ENCODE peak calls at places on chromosomes 2 and 18, in eight cellular contexts. One of them, this sample, is unnamed.

GRCh38 chr2:240369725-240370585 is 65.5 kb upstream of the GPC1 start:
- DNase-seq in anterior cingulate cortex: peak
- DNase-seq in activated naive CD8-positive, alpha-beta T cell treated with anti-CD3 and anti-CD28 coated beads, Interleukin-2, amount 10 ng/mL, durations not matched to agents 7 days and 5 days: no peak
- DNase-seq in AG04450: peak
- DNase-seq in HS-27A: peak
- DNase-seq in mucosa of descending colon: peak
- DNase-seq in activated CD8-positive, alpha-beta memory T cell treated with anti-CD3 and anti-CD28 coated beads for 48 hours: no peak
- DNase-seq in NT2/D1: no peak
- DNase-seq in this sample: no peak

GRCh38 chr2:106269591-106270291 is 75.6 kb upstream of the UXS1 start:
- DNase-seq in anterior cingulate cortex: no peak
- DNase-seq in activated naive CD8-positive, alpha-beta T cell treated with anti-CD3 and anti-CD28 coated beads, Interleukin-2, amount 10 ng/mL, durations not matched to agents 7 days and 5 days: peak
- DNase-seq in AG04450: no peak
- DNase-seq in HS-27A: no peak
- DNase-seq in mucosa of descending colon: peak
- DNase-seq in activated CD8-positive, alpha-beta memory T cell treated with anti-CD3 and anti-CD28 coated beads for 48 hours: no peak
- DNase-seq in NT2/D1: no peak
- DNase-seq in this sample: no peak

GRCh38 chr2:45258251-45258775 is 249.1 kb upstream of the SIX2 start:
- DNase-seq in anterior cingulate cortex: no peak
- DNase-seq in activated naive CD8-positive, alpha-beta T cell treated with anti-CD3 and anti-CD28 coated beads, Interleukin-2, amount 10 ng/mL, durations not matched to agents 7 days and 5 days: no peak
- DNase-seq in AG04450: no peak
- DNase-seq in HS-27A: no peak
- DNase-seq in mucosa of descending colon: no peak
- DNase-seq in activated CD8-positive, alpha-beta memory T cell treated with anti-CD3 and anti-CD28 coated beads for 48 hours: no peak
- DNase-seq in NT2/D1: no peak
- DNase-seq in this sample: no peak

GRCh38 chr2:217551229-217551909 is 451.4 kb downstream of the TNS1 start:
- DNase-seq in anterior cingulate cortex: no peak
- DNase-seq in activated naive CD8-positive, alpha-beta T cell treated with anti-CD3 and anti-CD28 coated beads, Interleukin-2, amount 10 ng/mL, durations not matched to agents 7 days and 5 days: no peak
- DNase-seq in AG04450: peak
- DNase-seq in HS-27A: peak
- DNase-seq in mucosa of descending colon: no peak
- DNase-seq in activated CD8-positive, alpha-beta memory T cell treated with anti-CD3 and anti-CD28 coated beads for 48 hours: no peak
- DNase-seq in NT2/D1: peak
- DNase-seq in this sample: no peak

GRCh38 chr2:18518116-18519111 is 42.0 kb downstream of the RDH14 start:
- DNase-seq in anterior cingulate cortex: no peak
- DNase-seq in activated naive CD8-positive, alpha-beta T cell treated with anti-CD3 and anti-CD28 coated beads, Interleukin-2, amount 10 ng/mL, durations not matched to agents 7 days and 5 days: no peak
- DNase-seq in AG04450: no peak
- DNase-seq in HS-27A: peak
- DNase-seq in mucosa of descending colon: no peak
- DNase-seq in activated CD8-positive, alpha-beta memory T cell treated with anti-CD3 and anti-CD28 coated beads for 48 hours: no peak
- DNase-seq in NT2/D1: no peak
- DNase-seq in this sample: no peak

GRCh38 chr2:100197643-100198153 is 55.3 kb upstream of the AFF3 start:
- DNase-seq in anterior cingulate cortex: no peak
- DNase-seq in activated naive CD8-positive, alpha-beta T cell treated with anti-CD3 and anti-CD28 coated beads, Interleukin-2, amount 10 ng/mL, durations not matched to agents 7 days and 5 days: no peak
- DNase-seq in AG04450: no peak
- DNase-seq in HS-27A: no peak
- DNase-seq in mucosa of descending colon: peak
- DNase-seq in activated CD8-positive, alpha-beta memory T cell treated with anti-CD3 and anti-CD28 coated beads for 48 hours: no peak
- DNase-seq in NT2/D1: peak
- DNase-seq in this sample: peak

GRCh38 chr2:157497603-157498314 is 53.9 kb upstream of the CYTIP start:
- DNase-seq in anterior cingulate cortex: no peak
- DNase-seq in activated naive CD8-positive, alpha-beta T cell treated with anti-CD3 and anti-CD28 coated beads, Interleukin-2, amount 10 ng/mL, durations not matched to agents 7 days and 5 days: no peak
- DNase-seq in AG04450: no peak
- DNase-seq in HS-27A: no peak
- DNase-seq in mucosa of descending colon: no peak
- DNase-seq in activated CD8-positive, alpha-beta memory T cell treated with anti-CD3 and anti-CD28 coated beads for 48 hours: no peak
- DNase-seq in NT2/D1: peak
- DNase-seq in this sample: peak

GRCh38 chr18:79556829-79557585 is 122.6 kb upstream of the CTDP1 start:
- DNase-seq in anterior cingulate cortex: no peak
- DNase-seq in activated naive CD8-positive, alpha-beta T cell treated with anti-CD3 and anti-CD28 coated beads, Interleukin-2, amount 10 ng/mL, durations not matched to agents 7 days and 5 days: no peak
- DNase-seq in AG04450: no peak
- DNase-seq in HS-27A: no peak
- DNase-seq in mucosa of descending colon: no peak
- DNase-seq in activated CD8-positive, alpha-beta memory T cell treated with anti-CD3 and anti-CD28 coated beads for 48 hours: no peak
- DNase-seq in NT2/D1: no peak
- DNase-seq in this sample: no peak

GRCh38 chr2:9092383-9093282 is 89.1 kb upstream of the MBOAT2 start:
- DNase-seq in anterior cingulate cortex: no peak
- DNase-seq in activated naive CD8-positive, alpha-beta T cell treated with anti-CD3 and anti-CD28 coated beads, Interleukin-2, amount 10 ng/mL, durations not matched to agents 7 days and 5 days: no peak
- DNase-seq in AG04450: no peak
- DNase-seq in HS-27A: no peak
- DNase-seq in mucosa of descending colon: no peak
- DNase-seq in activated CD8-positive, alpha-beta memory T cell treated with anti-CD3 and anti-CD28 coated beads for 48 hours: no peak
- DNase-seq in NT2/D1: no peak
- DNase-seq in this sample: no peak

GRCh38 chr2:230915297-230915696 is 9.7 kb downstream of the GPR55 start:
- DNase-seq in anterior cingulate cortex: no peak
- DNase-seq in activated naive CD8-positive, alpha-beta T cell treated with anti-CD3 and anti-CD28 coated beads, Interleukin-2, amount 10 ng/mL, durations not matched to agents 7 days and 5 days: no peak
- DNase-seq in AG04450: no peak
- DNase-seq in HS-27A: no peak
- DNase-seq in mucosa of descending colon: no peak
- DNase-seq in activated CD8-positive, alpha-beta memory T cell treated with anti-CD3 and anti-CD28 coated beads for 48 hours: no peak
- DNase-seq in NT2/D1: no peak
- DNase-seq in this sample: no peak

GRCh38 chr18:48183613-48184012 is 225.6 kb downstream of the ZBTB7C start:
- DNase-seq in anterior cingulate cortex: no peak
- DNase-seq in activated naive CD8-positive, alpha-beta T cell treated with anti-CD3 and anti-CD28 coated beads, Interleukin-2, amount 10 ng/mL, durations not matched to agents 7 days and 5 days: no peak
- DNase-seq in AG04450: no peak
- DNase-seq in HS-27A: no peak
- DNase-seq in mucosa of descending colon: no peak
- DNase-seq in activated CD8-positive, alpha-beta memory T cell treated with anti-CD3 and anti-CD28 coated beads for 48 hours: no peak
- DNase-seq in NT2/D1: no peak
- DNase-seq in this sample: no peak

GRCh38 chr18:37956020-37956419 is 390.4 kb upstream of the CELF4 start:
- DNase-seq in anterior cingulate cortex: no peak
- DNase-seq in activated naive CD8-positive, alpha-beta T cell treated with anti-CD3 and anti-CD28 coated beads, Interleukin-2, amount 10 ng/mL, durations not matched to agents 7 days and 5 days: no peak
- DNase-seq in AG04450: no peak
- DNase-seq in HS-27A: no peak
- DNase-seq in mucosa of descending colon: no peak
- DNase-seq in activated CD8-positive, alpha-beta memory T cell treated with anti-CD3 and anti-CD28 coated beads for 48 hours: no peak
- DNase-seq in NT2/D1: no peak
- DNase-seq in this sample: no peak

GRCh38 chr2:157307021-157307420 is 18.6 kb downstream of the ERMN start:
- DNase-seq in anterior cingulate cortex: no peak
- DNase-seq in activated naive CD8-positive, alpha-beta T cell treated with anti-CD3 and anti-CD28 coated beads, Interleukin-2, amount 10 ng/mL, durations not matched to agents 7 days and 5 days: no peak
- DNase-seq in AG04450: no peak
- DNase-seq in HS-27A: no peak
- DNase-seq in mucosa of descending colon: no peak
- DNase-seq in activated CD8-positive, alpha-beta memory T cell treated with anti-CD3 and anti-CD28 coated beads for 48 hours: no peak
- DNase-seq in NT2/D1: no peak
- DNase-seq in this sample: no peak

GRCh38 chr2:175166216-175166824 is 1.7 kb downstream of the ATF2 start:
- DNase-seq in anterior cingulate cortex: no peak
- DNase-seq in activated naive CD8-positive, alpha-beta T cell treated with anti-CD3 and anti-CD28 coated beads, Interleukin-2, amount 10 ng/mL, durations not matched to agents 7 days and 5 days: no peak
- DNase-seq in AG04450: no peak
- DNase-seq in HS-27A: no peak
- DNase-seq in mucosa of descending colon: no peak
- DNase-seq in activated CD8-positive, alpha-beta memory T cell treated with anti-CD3 and anti-CD28 coated beads for 48 hours: no peak
- DNase-seq in NT2/D1: no peak
- DNase-seq in this sample: no peak

GRCh38 chr2:85501244-85501643 is 37.7 kb upstream of the MAT2A start:
- DNase-seq in anterior cingulate cortex: no peak
- DNase-seq in activated naive CD8-positive, alpha-beta T cell treated with anti-CD3 and anti-CD28 coated beads, Interleukin-2, amount 10 ng/mL, durations not matched to agents 7 days and 5 days: no peak
- DNase-seq in AG04450: no peak
- DNase-seq in HS-27A: no peak
- DNase-seq in mucosa of descending colon: no peak
- DNase-seq in activated CD8-positive, alpha-beta memory T cell treated with anti-CD3 and anti-CD28 coated beads for 48 hours: no peak
- DNase-seq in NT2/D1: no peak
- DNase-seq in this sample: no peak

GRCh38 chr2:172813314-172813888 is 77.8 kb downstream of the RAPGEF4 start:
- DNase-seq in anterior cingulate cortex: no peak
- DNase-seq in activated naive CD8-positive, alpha-beta T cell treated with anti-CD3 and anti-CD28 coated beads, Interleukin-2, amount 10 ng/mL, durations not matched to agents 7 days and 5 days: no peak
- DNase-seq in AG04450: no peak
- DNase-seq in HS-27A: no peak
- DNase-seq in mucosa of descending colon: no peak
- DNase-seq in activated CD8-positive, alpha-beta memory T cell treated with anti-CD3 and anti-CD28 coated beads for 48 hours: no peak
- DNase-seq in NT2/D1: no peak
- DNase-seq in this sample: no peak

GRCh38 chr18:7084766-7085080 is 32.9 kb downstream of the LAMA1 start:
- DNase-seq in anterior cingulate cortex: no peak
- DNase-seq in activated naive CD8-positive, alpha-beta T cell treated with anti-CD3 and anti-CD28 coated beads, Interleukin-2, amount 10 ng/mL, durations not matched to agents 7 days and 5 days: no peak
- DNase-seq in AG04450: peak
- DNase-seq in HS-27A: peak
- DNase-seq in mucosa of descending colon: no peak
- DNase-seq in activated CD8-positive, alpha-beta memory T cell treated with anti-CD3 and anti-CD28 coated beads for 48 hours: no peak
- DNase-seq in NT2/D1: no peak
- DNase-seq in this sample: no peak

GRCh38 chr2:163667064-163667887 is 68.5 kb downstream of the FIGN start:
- DNase-seq in anterior cingulate cortex: no peak
- DNase-seq in activated naive CD8-positive, alpha-beta T cell treated with anti-CD3 and anti-CD28 coated beads, Interleukin-2, amount 10 ng/mL, durations not matched to agents 7 days and 5 days: no peak
- DNase-seq in AG04450: peak
- DNase-seq in HS-27A: peak
- DNase-seq in mucosa of descending colon: no peak
- DNase-seq in activated CD8-positive, alpha-beta memory T cell treated with anti-CD3 and anti-CD28 coated beads for 48 hours: no peak
- DNase-seq in NT2/D1: no peak
- DNase-seq in this sample: no peak

GRCh38 chr2:48148841-48149240 is 242.5 kb upstream of the FBXO11 start:
- DNase-seq in anterior cingulate cortex: no peak
- DNase-seq in activated naive CD8-positive, alpha-beta T cell treated with anti-CD3 and anti-CD28 coated beads, Interleukin-2, amount 10 ng/mL, durations not matched to agents 7 days and 5 days: no peak
- DNase-seq in AG04450: no peak
- DNase-seq in HS-27A: no peak
- DNase-seq in mucosa of descending colon: no peak
- DNase-seq in activated CD8-positive, alpha-beta memory T cell treated with anti-CD3 and anti-CD28 coated beads for 48 hours: no peak
- DNase-seq in NT2/D1: no peak
- DNase-seq in this sample: no peak

GRCh38 chr18:42545825-42546224 is 569.7 kb downstream of the RIT2 start:
- DNase-seq in anterior cingulate cortex: no peak
- DNase-seq in activated naive CD8-positive, alpha-beta T cell treated with anti-CD3 and anti-CD28 coated beads, Interleukin-2, amount 10 ng/mL, durations not matched to agents 7 days and 5 days: no peak
- DNase-seq in AG04450: no peak
- DNase-seq in HS-27A: peak
- DNase-seq in mucosa of descending colon: no peak
- DNase-seq in activated CD8-positive, alpha-beta memory T cell treated with anti-CD3 and anti-CD28 coated beads for 48 hours: no peak
- DNase-seq in NT2/D1: no peak
- DNase-seq in this sample: no peak

GRCh38 chr18:25349926-25350560 is 1.9 kb downstream of the ZNF521 start:
- DNase-seq in anterior cingulate cortex: peak
- DNase-seq in activated naive CD8-positive, alpha-beta T cell treated with anti-CD3 and anti-CD28 coated beads, Interleukin-2, amount 10 ng/mL, durations not matched to agents 7 days and 5 days: peak
- DNase-seq in AG04450: no peak
- DNase-seq in HS-27A: no peak
- DNase-seq in mucosa of descending colon: no peak
- DNase-seq in activated CD8-positive, alpha-beta memory T cell treated with anti-CD3 and anti-CD28 coated beads for 48 hours: no peak
- DNase-seq in NT2/D1: no peak
- DNase-seq in this sample: peak

GRCh38 chr2:235749121-235749780 is 255.4 kb downstream of the AGAP1 start:
- DNase-seq in anterior cingulate cortex: no peak
- DNase-seq in activated naive CD8-positive, alpha-beta T cell treated with anti-CD3 and anti-CD28 coated beads, Interleukin-2, amount 10 ng/mL, durations not matched to agents 7 days and 5 days: no peak
- DNase-seq in AG04450: peak
- DNase-seq in HS-27A: no peak
- DNase-seq in mucosa of descending colon: no peak
- DNase-seq in activated CD8-positive, alpha-beta memory T cell treated with anti-CD3 and anti-CD28 coated beads for 48 hours: no peak
- DNase-seq in NT2/D1: no peak
- DNase-seq in this sample: no peak

GRCh38 chr18:70250781-70251180 is 38.1 kb upstream of the SOCS6 start:
- DNase-seq in anterior cingulate cortex: no peak
- DNase-seq in activated naive CD8-positive, alpha-beta T cell treated with anti-CD3 and anti-CD28 coated beads, Interleukin-2, amount 10 ng/mL, durations not matched to agents 7 days and 5 days: no peak
- DNase-seq in AG04450: no peak
- DNase-seq in HS-27A: no peak
- DNase-seq in mucosa of descending colon: no peak
- DNase-seq in activated CD8-positive, alpha-beta memory T cell treated with anti-CD3 and anti-CD28 coated beads for 48 hours: no peak
- DNase-seq in NT2/D1: no peak
- DNase-seq in this sample: no peak

GRCh38 chr2:172564376-172564775 is 8.5 kb downstream of the PDK1 start:
- DNase-seq in anterior cingulate cortex: no peak
- DNase-seq in activated naive CD8-positive, alpha-beta T cell treated with anti-CD3 and anti-CD28 coated beads, Interleukin-2, amount 10 ng/mL, durations not matched to agents 7 days and 5 days: no peak
- DNase-seq in AG04450: no peak
- DNase-seq in HS-27A: no peak
- DNase-seq in mucosa of descending colon: no peak
- DNase-seq in activated CD8-positive, alpha-beta memory T cell treated with anti-CD3 and anti-CD28 coated beads for 48 hours: no peak
- DNase-seq in NT2/D1: no peak
- DNase-seq in this sample: no peak

GRCh38 chr18:60873708-60874107 is 459.5 kb upstream of the CDH20 start:
- DNase-seq in anterior cingulate cortex: no peak
- DNase-seq in activated naive CD8-positive, alpha-beta T cell treated with anti-CD3 and anti-CD28 coated beads, Interleukin-2, amount 10 ng/mL, durations not matched to agents 7 days and 5 days: no peak
- DNase-seq in AG04450: no peak
- DNase-seq in HS-27A: no peak
- DNase-seq in mucosa of descending colon: no peak
- DNase-seq in activated CD8-positive, alpha-beta memory T cell treated with anti-CD3 and anti-CD28 coated beads for 48 hours: no peak
- DNase-seq in NT2/D1: no peak
- DNase-seq in this sample: no peak

GRCh38 chr2:241724259-241724974 is 10.0 kb upstream of the D2HGDH start:
- DNase-seq in anterior cingulate cortex: no peak
- DNase-seq in activated naive CD8-positive, alpha-beta T cell treated with anti-CD3 and anti-CD28 coated beads, Interleukin-2, amount 10 ng/mL, durations not matched to agents 7 days and 5 days: no peak
- DNase-seq in AG04450: no peak
- DNase-seq in HS-27A: no peak
- DNase-seq in mucosa of descending colon: no peak
- DNase-seq in activated CD8-positive, alpha-beta memory T cell treated with anti-CD3 and anti-CD28 coated beads for 48 hours: no peak
- DNase-seq in NT2/D1: no peak
- DNase-seq in this sample: no peak

GRCh38 chr2:126981476-126981875 is 82.8 kb downstream of the TEX51 start:
- DNase-seq in anterior cingulate cortex: no peak
- DNase-seq in activated naive CD8-positive, alpha-beta T cell treated with anti-CD3 and anti-CD28 coated beads, Interleukin-2, amount 10 ng/mL, durations not matched to agents 7 days and 5 days: no peak
- DNase-seq in AG04450: no peak
- DNase-seq in HS-27A: no peak
- DNase-seq in mucosa of descending colon: no peak
- DNase-seq in activated CD8-positive, alpha-beta memory T cell treated with anti-CD3 and anti-CD28 coated beads for 48 hours: no peak
- DNase-seq in NT2/D1: no peak
- DNase-seq in this sample: no peak

GRCh38 chr2:159982270-159982669 is 80.1 kb downstream of the PLA2R1 start:
- DNase-seq in anterior cingulate cortex: no peak
- DNase-seq in activated naive CD8-positive, alpha-beta T cell treated with anti-CD3 and anti-CD28 coated beads, Interleukin-2, amount 10 ng/mL, durations not matched to agents 7 days and 5 days: no peak
- DNase-seq in AG04450: no peak
- DNase-seq in HS-27A: no peak
- DNase-seq in mucosa of descending colon: no peak
- DNase-seq in activated CD8-positive, alpha-beta memory T cell treated with anti-CD3 and anti-CD28 coated beads for 48 hours: no peak
- DNase-seq in NT2/D1: peak
- DNase-seq in this sample: no peak

GRCh38 chr2:48927355-48927754 is 171.8 kb upstream of the LHCGR start:
- DNase-seq in anterior cingulate cortex: no peak
- DNase-seq in activated naive CD8-positive, alpha-beta T cell treated with anti-CD3 and anti-CD28 coated beads, Interleukin-2, amount 10 ng/mL, durations not matched to agents 7 days and 5 days: no peak
- DNase-seq in AG04450: no peak
- DNase-seq in HS-27A: no peak
- DNase-seq in mucosa of descending colon: no peak
- DNase-seq in activated CD8-positive, alpha-beta memory T cell treated with anti-CD3 and anti-CD28 coated beads for 48 hours: no peak
- DNase-seq in NT2/D1: no peak
- DNase-seq in this sample: no peak

GRCh38 chr2:234964631-234965461 is 13.0 kb downstream of the SH3BP4 start:
- DNase-seq in anterior cingulate cortex: no peak
- DNase-seq in activated naive CD8-positive, alpha-beta T cell treated with anti-CD3 and anti-CD28 coated beads, Interleukin-2, amount 10 ng/mL, durations not matched to agents 7 days and 5 days: no peak
- DNase-seq in AG04450: no peak
- DNase-seq in HS-27A: no peak
- DNase-seq in mucosa of descending colon: no peak
- DNase-seq in activated CD8-positive, alpha-beta memory T cell treated with anti-CD3 and anti-CD28 coated beads for 48 hours: no peak
- DNase-seq in NT2/D1: no peak
- DNase-seq in this sample: no peak

GRCh38 chr2:169933124-169933711 is 106.0 kb downstream of the UBR3 start:
- DNase-seq in anterior cingulate cortex: no peak
- DNase-seq in activated naive CD8-positive, alpha-beta T cell treated with anti-CD3 and anti-CD28 coated beads, Interleukin-2, amount 10 ng/mL, durations not matched to agents 7 days and 5 days: no peak
- DNase-seq in AG04450: no peak
- DNase-seq in HS-27A: no peak
- DNase-seq in mucosa of descending colon: no peak
- DNase-seq in activated CD8-positive, alpha-beta memory T cell treated with anti-CD3 and anti-CD28 coated beads for 48 hours: no peak
- DNase-seq in NT2/D1: peak
- DNase-seq in this sample: no peak

GRCh38 chr18:50578030-50578429 is 18.1 kb downstream of the MAPK4 start:
- DNase-seq in anterior cingulate cortex: no peak
- DNase-seq in activated naive CD8-positive, alpha-beta T cell treated with anti-CD3 and anti-CD28 coated beads, Interleukin-2, amount 10 ng/mL, durations not matched to agents 7 days and 5 days: no peak
- DNase-seq in AG04450: no peak
- DNase-seq in HS-27A: no peak
- DNase-seq in mucosa of descending colon: no peak
- DNase-seq in activated CD8-positive, alpha-beta memory T cell treated with anti-CD3 and anti-CD28 coated beads for 48 hours: no peak
- DNase-seq in NT2/D1: no peak
- DNase-seq in this sample: no peak

GRCh38 chr2:120434909-120435308 is 89.0 kb downstream of the INHBB start:
- DNase-seq in anterior cingulate cortex: no peak
- DNase-seq in activated naive CD8-positive, alpha-beta T cell treated with anti-CD3 and anti-CD28 coated beads, Interleukin-2, amount 10 ng/mL, durations not matched to agents 7 days and 5 days: no peak
- DNase-seq in AG04450: no peak
- DNase-seq in HS-27A: no peak
- DNase-seq in mucosa of descending colon: no peak
- DNase-seq in activated CD8-positive, alpha-beta memory T cell treated with anti-CD3 and anti-CD28 coated beads for 48 hours: no peak
- DNase-seq in NT2/D1: no peak
- DNase-seq in this sample: no peak

GRCh38 chr18:48545690-48546365 is 7.0 kb downstream of the CTIF start:
- DNase-seq in anterior cingulate cortex: peak
- DNase-seq in activated naive CD8-positive, alpha-beta T cell treated with anti-CD3 and anti-CD28 coated beads, Interleukin-2, amount 10 ng/mL, durations not matched to agents 7 days and 5 days: no peak
- DNase-seq in AG04450: no peak
- DNase-seq in HS-27A: no peak
- DNase-seq in mucosa of descending colon: peak
- DNase-seq in activated CD8-positive, alpha-beta memory T cell treated with anti-CD3 and anti-CD28 coated beads for 48 hours: no peak
- DNase-seq in NT2/D1: no peak
- DNase-seq in this sample: peak

This sample was measured in neuronal stem cell.